ENCODE peak calls at places on chromosomes 3 and 15, in eight cellular contexts. O, Q, R, F, D, V, A and T are unnamed samples.

GRCh38 chr3:46553154-46553553 is 12.9 kb downstream of the LRRC2 start:
- DNase-seq in O (no peak), Q (no peak), R (no peak), F (no peak), D (no peak), V (no peak), A (no peak), T (no peak)

GRCh38 chr3:145864336-145864735 is 296.6 kb downstream of the PLOD2 start:
- DNase-seq in O (no peak), Q (no peak), R (no peak), F (no peak), D (no peak), V (no peak), A (peak), T (no peak)

GRCh38 chr3:105539897-105540296 is 173.2 kb downstream of the ALCAM start:
- DNase-seq in O (no peak), Q (no peak), R (no peak), F (no peak), D (no peak), V (no peak), A (no peak), T (no peak)

GRCh38 chr15:56040081-56041035 is 46.9 kb upstream of the NEDD4 start:
- DNase-seq in O (no peak), Q (peak), R (no peak), F (peak), D (no peak), V (peak), A (peak), T (peak)

GRCh38 chr15:54681578-54681977 is 515.2 kb downstream of the RSL24D1 start:
- DNase-seq in O (no peak), Q (no peak), R (no peak), F (no peak), D (no peak), V (no peak), A (no peak), T (no peak)

GRCh38 chr3:53269888-53270880 is 14.4 kb upstream of the TKT start:
- DNase-seq in O (no peak), Q (peak), R (peak), F (peak), D (peak), V (peak), A (peak), T (peak)

GRCh38 chr3:186014866-186015265 is 77.1 kb upstream of the TRA2B start:
- DNase-seq in O (no peak), Q (no peak), R (no peak), F (no peak), D (no peak), V (no peak), A (no peak), T (no peak)

GRCh38 chr3:9951962-9952805 is at the start of gene PRRT3:
- DNase-seq in O (peak), Q (peak), R (peak), F (peak), D (no peak), V (peak), A (peak), T (no peak)

DNA sequence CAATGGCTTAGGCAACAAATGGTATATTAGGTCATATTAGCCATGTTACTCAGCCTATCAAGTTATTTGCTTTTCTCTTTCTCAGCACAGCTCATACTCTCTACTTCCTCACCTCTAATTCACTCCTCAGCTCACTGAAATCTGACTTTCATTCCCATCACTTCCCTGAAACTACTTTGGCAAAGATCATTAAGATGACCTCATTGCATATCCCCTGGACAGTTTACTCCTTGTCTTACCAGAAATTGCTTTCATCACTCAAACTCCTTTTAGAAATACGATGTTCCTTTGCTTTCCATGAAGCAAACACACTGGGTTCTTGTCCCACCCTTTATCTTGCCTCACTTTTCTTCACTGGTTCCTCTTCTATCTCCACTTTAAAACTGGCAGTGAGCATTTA is 354.3 kb downstream of the TUSC7 start:
- DNase-seq in O (no peak), Q (peak), R (no peak), F (no peak), D (no peak), V (no peak), A (no peak), T (no peak)
- H3K27ac ChIP-seq in O (no peak), Q (no peak), R (no peak), F (no peak), D (no peak), V (no peak), A (no peak), T (no peak)

GRCh38 chr15:85741662-85742061 is 53.1 kb downstream of the KLHL25 start:
- DNase-seq in O (no peak), Q (no peak), R (no peak), F (no peak), D (no peak), V (no peak), A (no peak), T (no peak)
- H3K27ac ChIP-seq in O (no peak), Q (no peak), R (no peak), F (peak), D (no peak), V (peak), A (peak), T (no peak)

GRCh38 chr15:43042885-43043284 is 63.0 kb downstream of the UBR1 start:
- DNase-seq in O (no peak), Q (no peak), R (no peak), F (no peak), D (no peak), V (no peak), A (no peak), T (no peak)

GRCh38 chr15:43048935-43049334 is 56.9 kb downstream of the UBR1 start:
- DNase-seq in O (no peak), Q (no peak), R (no peak), F (no peak), D (no peak), V (no peak), A (no peak), T (no peak)

GRCh38 chr15:43046484-43046883 is 59.4 kb downstream of the UBR1 start:
- DNase-seq in O (no peak), Q (no peak), R (no peak), F (no peak), D (no peak), V (no peak), A (no peak), T (no peak)
- H3K27ac ChIP-seq in O (no peak), Q (no peak), R (no peak), F (no peak), D (no peak), V (no peak), A (no peak), T (no peak)

DNA sequence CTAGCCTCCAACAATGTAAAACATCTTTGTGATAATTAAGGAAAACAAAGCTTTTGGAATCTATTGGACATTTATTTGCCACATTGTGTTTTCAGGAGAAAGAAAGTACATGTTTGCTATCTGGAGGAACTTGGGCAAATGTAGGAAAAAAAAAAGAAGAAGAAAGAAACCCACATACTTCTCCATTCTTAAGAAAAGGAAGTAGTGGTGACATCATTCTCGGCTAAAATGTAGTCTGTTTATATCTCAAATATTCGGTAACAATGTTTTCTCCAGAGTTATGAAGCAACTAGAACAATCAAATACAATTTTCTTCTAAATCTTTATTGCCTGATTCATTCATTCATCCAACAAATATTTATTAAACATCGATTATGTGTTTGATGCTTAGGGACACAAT is 2.3 kb upstream of the TGFBR2 start:
- DNase-seq in O (no peak), Q (no peak), R (no peak), F (no peak), D (no peak), V (no peak), A (no peak), T (no peak)
- H3K27ac ChIP-seq in O (no peak), Q (no peak), R (peak), F (no peak), D (peak), V (no peak), A (no peak), T (no peak)

GRCh38 chr3:183524476-183524875 is 31.0 kb downstream of the KLHL6 start:
- DNase-seq in O (no peak), Q (no peak), R (no peak), F (no peak), D (no peak), V (no peak), A (no peak), T (no peak)
- H3K27ac ChIP-seq in O (no peak), Q (no peak), R (no peak), F (no peak), D (no peak), V (no peak), A (no peak), T (no peak)